ENCODE peak calls at places on chromosomes 11 and 22, in ten cellular contexts. C is CD4-positive, alpha-beta T cell; Y is adrenal gland; J is suprapubic skin; N is esophagus squamous epithelium; R is stomach; L is foreskin keratinocyte; K is lower lobe of right lung; V is fibroblast of lung; U is tibial artery. X is an unnamed sample.

GRCh38 chr11:117524784-117525183 is 197.1 kb downstream of the CEP164 start:
- DNase-seq in C (no peak), Y (no peak), J (no peak), N (no peak), R (no peak), L (no peak), K (no peak), V (no peak), U (no peak), X (no peak)

GRCh38 chr11:30889116-30889765 is 303.1 kb upstream of the MPPED2 start:
- DNase-seq in C (no peak), Y (no peak), J (no peak), N (no peak), R (no peak), L (no peak), K (no peak), V (peak; percentile 71), U (no peak), X (no peak)

GRCh38 chr11:19962795-19963163 is 197.5 kb downstream of the DBX1 start:
- DNase-seq in C (no peak), Y (no peak), J (no peak), N (no peak), R (no peak), L (no peak), K (no peak), V (peak; percentile 93), U (no peak), X (no peak)

GRCh38 chr11:116853461-116854073 is 16.1 kb upstream of the APOA1 start:
- DNase-seq in C (no peak), Y (no peak), J (no peak), N (no peak), R (peak; percentile 53), L (peak; percentile 96), K (no peak), V (peak; percentile 97), U (no peak), X (no peak)

GRCh38 chr11:68312780-68313573 is 586 bp downstream of the LRP5 start:
- DNase-seq in C (no peak), Y (no peak), J (no peak), N (no peak), R (no peak), L (no peak), K (no peak), V (peak; percentile 27), U (no peak), X (no peak)

GRCh38 chr11:122807731-122808485 is 30.4 kb upstream of the CRTAM start:
- DNase-seq in C (no peak), Y (no peak), J (no peak), N (no peak), R (no peak), L (no peak), K (no peak), V (no peak), U (no peak), X (no peak)

GRCh38 chr11:97617031-97617430 is 1227.2 kb downstream of the JRKL start:
- DNase-seq in C (no peak), Y (no peak), J (no peak), N (no peak), R (no peak), L (no peak), K (no peak), V (no peak), U (no peak), X (no peak)

GRCh38 chr11:14904745-14905103 is 12.7 kb upstream of the CYP2R1 start:
- DNase-seq in C (peak; percentile 79), Y (peak; percentile 74), J (peak; percentile 88), N (peak; percentile 2), R (peak; percentile 78), L (no peak), K (peak; percentile 90), V (peak; percentile 52), U (peak; percentile 64), X (no peak)

GRCh38 chr11:75766449-75767227 is 1.9 kb upstream of the DGAT2 start:
- DNase-seq in C (no peak), Y (no peak), J (no peak), N (no peak), R (no peak), L (no peak), K (no peak), V (no peak), U (peak; percentile 5), X (no peak)

GRCh38 chr11:8294251-8294935 is 30.7 kb upstream of the LMO1 start:
- DNase-seq in C (no peak), Y (no peak), J (peak; percentile 41), N (no peak), R (no peak), L (no peak), K (no peak), V (no peak), U (no peak), X (no peak)

GRCh38 chr11:122367809-122368231 is 251.8 kb upstream of the BLID start:
- DNase-seq in C (no peak), Y (peak; percentile 38), J (no peak), N (no peak), R (no peak), L (peak; percentile 47), K (no peak), V (peak; percentile 83), U (peak; percentile 34), X (peak; percentile 59)

GRCh38 chr22:36355362-36355761 is 32.4 kb downstream of the MYH9 start:
- DNase-seq in C (no peak), Y (no peak), J (no peak), N (no peak), R (no peak), L (no peak), K (no peak), V (no peak), U (no peak), X (no peak)

GRCh38 chr11:43923327-43924111 is 18.9 kb upstream of the C11orf96 start:
- DNase-seq in C (no peak), Y (peak; percentile 77), J (no peak), N (no peak), R (no peak), L (no peak), K (no peak), V (peak; percentile 68), U (peak; percentile 84), X (no peak)

GRCh38 chr11:131674051-131674755 is 303.8 kb downstream of the NTM start:
- DNase-seq in C (no peak), Y (peak; percentile 80), J (no peak), N (no peak), R (peak; percentile 71), L (peak; percentile 46), K (peak; percentile 73), V (peak; percentile 92), U (peak; percentile 41), X (no peak)

DNA sequence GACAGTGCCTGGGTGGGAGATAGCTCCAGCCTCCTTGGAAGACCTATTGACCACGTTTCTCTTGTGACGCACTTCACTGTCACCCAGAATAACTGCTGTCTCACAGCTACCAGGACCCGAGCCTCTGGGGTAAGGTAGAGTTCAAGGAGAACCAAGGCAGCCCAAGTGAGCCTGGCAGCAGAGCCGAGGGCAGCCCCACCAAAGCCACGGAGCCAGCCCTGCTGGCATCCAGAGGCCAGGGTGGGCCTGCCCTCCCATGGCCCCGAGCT is 32.8 kb downstream of the RSPH14 start:
- DNase-seq in C (no peak), Y (no peak), J (no peak), N (no peak), R (no peak), L (no peak), K (no peak), V (no peak), U (no peak), X (no peak)
- TF ChIP-seq CTCF in C (no peak), Y (no peak), J (no peak), N (no peak), R (no peak), L (no peak), K (no peak), V (no peak), U (no peak), X (no peak)

DNA sequence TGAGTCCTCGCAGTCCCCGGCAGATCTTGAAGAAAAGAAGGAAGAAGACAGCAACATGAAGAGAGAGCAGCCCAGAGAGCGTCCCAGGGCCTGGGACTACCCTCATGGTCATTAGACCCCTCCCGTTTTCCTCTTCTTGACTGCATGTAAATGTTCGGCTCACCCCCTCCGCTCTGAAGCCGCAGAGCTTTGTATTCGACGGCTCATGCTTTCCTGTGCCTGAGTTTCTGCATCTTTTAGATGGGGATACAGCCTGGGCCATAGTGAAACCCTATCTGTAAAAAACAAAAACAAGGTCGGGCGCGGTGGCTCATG is 7.7 kb downstream of the USP18 start:
- DNase-seq in C (no peak), Y (no peak), J (no peak), N (no peak), R (no peak), L (no peak), K (no peak), V (no peak), U (no peak), X (no peak)
- H3K27ac ChIP-seq in C (no peak overlapping the region), Y (no peak overlapping the region), J (no peak overlapping the region), N (peak overlapping the region; percentile 66), R (peak overlapping the region; percentile 66), L (no peak overlapping the region), K (no peak overlapping the region), V (peak overlapping the region; percentile 87), U (peak overlapping the region; percentile 17), X (no peak overlapping the region)

DNA sequence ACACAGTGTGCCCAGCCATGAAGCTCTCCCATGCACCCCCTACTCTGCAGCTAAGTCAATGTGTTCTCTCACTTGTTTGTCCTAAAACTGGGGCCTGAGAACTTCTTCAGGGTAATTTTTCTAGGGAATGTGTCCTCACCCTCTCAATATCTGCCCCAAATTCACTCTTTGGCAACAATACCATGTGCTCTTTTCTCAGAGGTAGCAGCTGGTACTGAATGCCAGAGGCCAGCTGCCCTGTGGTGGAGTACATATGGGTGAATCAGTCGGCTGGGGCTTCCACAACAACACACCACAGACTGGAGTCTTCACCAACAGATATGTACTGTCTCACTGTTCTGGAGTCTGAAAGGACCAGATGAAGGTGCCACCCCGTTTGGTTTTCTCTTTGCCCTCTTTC is 97.7 kb upstream of the TOP3B start:
- DNase-seq in C (no peak), Y (no peak), J (no peak), N (no peak), R (no peak), L (no peak), K (no peak), V (no peak), U (no peak), X (no peak)
- H3K27me3 ChIP-seq in C (no peaks in the 10 kb centered on the region), Y (peaks cover 3% of the 10 kb centered on the region), J (peaks cover 47% of the 10 kb centered on the region), N (peaks cover 77% of the 10 kb centered on the region), R (no peaks in the 10 kb centered on the region), L (peaks cover 55% of the 10 kb centered on the region), K (peaks cover 10% of the 10 kb centered on the region), V (no peaks in the 10 kb centered on the region), U (peaks cover 18% of the 10 kb centered on the region), X (no peaks in the 10 kb centered on the region)

DNA sequence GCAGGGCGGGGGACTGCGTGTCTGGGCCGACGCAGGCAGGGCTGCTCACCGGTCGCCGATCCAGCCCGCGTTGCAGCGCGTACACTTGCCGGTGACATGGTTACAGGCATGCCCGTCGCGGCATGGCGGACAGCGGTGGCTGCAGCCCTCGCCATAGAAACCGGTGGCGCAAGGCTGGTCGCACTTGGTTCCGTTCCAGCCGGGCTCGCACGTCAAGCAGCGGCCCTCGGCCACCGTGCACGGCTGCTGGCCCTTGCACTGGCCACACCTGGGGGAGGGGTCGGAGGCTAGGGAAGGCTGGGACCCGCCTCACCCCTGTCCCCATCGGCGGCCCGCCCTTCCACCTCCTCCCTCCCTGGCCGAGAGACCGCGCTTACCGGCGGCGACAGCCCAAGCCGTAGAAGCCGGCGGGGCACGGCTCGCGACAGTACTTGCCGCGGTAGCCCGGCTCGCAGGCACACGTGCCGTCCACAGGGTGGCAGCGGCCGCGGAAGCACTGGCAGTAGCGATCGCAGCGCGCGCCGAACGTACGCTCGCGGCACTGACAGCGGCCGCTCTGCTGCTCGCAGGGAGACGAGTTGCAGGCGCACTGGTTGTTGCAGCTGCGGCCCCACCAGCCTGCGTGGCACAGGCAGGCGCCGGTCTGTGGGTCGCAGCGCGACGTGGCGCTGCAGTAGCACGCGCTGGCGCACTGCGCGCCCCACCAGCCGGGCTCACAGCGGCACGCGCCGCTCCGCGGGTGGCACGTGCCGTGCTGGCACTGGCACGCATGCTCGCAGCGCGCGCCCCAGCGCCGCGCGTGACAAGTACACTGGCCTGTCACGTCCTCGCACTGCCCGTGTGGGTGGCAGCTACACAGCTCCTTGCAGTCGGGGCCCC is 6.7 kb downstream of the SCARF2 start:
- DNase-seq in C (peak; percentile 45), Y (no peak), J (peak; percentile 80), N (no peak), R (peak; percentile 64), L (no peak), K (peak; percentile 70), V (peak; percentile 56), U (no peak), X (peak; percentile 56)
- TF ChIP-seq CTCF in C (peak; percentile 54), Y (peak; percentile 27), J (no peak), N (peak; percentile 15), R (peak; percentile 29), L (peak; percentile 62), K (peak; percentile 32), V (no peak), U (no peak), X (peak; percentile 48)